ENCODE peak calls at places on chromosomes 13 and 19, in ten cellular contexts. A, F, C, S, J, N, Q, W, O and T are unnamed samples. For H3K4me1 and H3K9me2, the result is how much of the 10 kb centered on the place peaks cover.

GRCh38 chr13:108902557-108903155 is 273.2 kb downstream of the MYO16 start:
- DNase-seq in A (peak), F (no peak), C (peak), S (no peak), J (no peak), N (peak), Q (no peak), W (peak), O (no peak), T (no peak)

GRCh38 chr13:111559612-111560423 is 239.4 kb downstream of the TEX29 start:
- DNase-seq in A (no peak), F (no peak), C (no peak), S (no peak), J (no peak), N (no peak), Q (no peak), W (no peak), O (no peak), T (no peak)

GRCh38 chr19:46340051-46340659 is 6.7 kb upstream of the PPP5C start:
- DNase-seq in A (no peak), F (no peak), C (no peak), S (no peak), J (no peak), N (no peak), Q (no peak), W (no peak), O (no peak), T (no peak)

GRCh38 chr19:45251452-45252354 is 632 bp downstream of the MARK4 start:
- DNase-seq in A (no peak), F (peak), C (peak), S (peak), J (peak), N (no peak), Q (no peak), W (no peak), O (peak), T (peak)

GRCh38 chr13:72097568-72097967 is 230.6 kb upstream of the DACH1 start:
- DNase-seq in A (no peak), F (no peak), C (no peak), S (no peak), J (no peak), N (no peak), Q (no peak), W (no peak), O (no peak), T (no peak)

GRCh38 chr19:28176193-28176592 is 1036.8 kb downstream of the UQCRFS1 start:
- DNase-seq in A (no peak), F (no peak), C (no peak), S (no peak), J (no peak), N (no peak), Q (no peak), W (no peak), O (no peak), T (no peak)

GRCh38 chr13:25775986-25776385 is 275.8 kb downstream of the SHISA2 start:
- DNase-seq in A (no peak), F (no peak), C (no peak), S (no peak), J (no peak), N (no peak), Q (no peak), W (no peak), O (no peak), T (no peak)

GRCh38 chr13:71797487-71797886 is 69.5 kb downstream of the DACH1 start:
- DNase-seq in A (no peak), F (no peak), C (no peak), S (no peak), J (no peak), N (no peak), Q (no peak), W (no peak), O (no peak), T (no peak)

GRCh38 chr19:16970821-16971220 is 55.8 kb downstream of the CPAMD8 start:
- DNase-seq in A (no peak), F (peak), C (no peak), S (no peak), J (no peak), N (no peak), Q (no peak), W (no peak), O (no peak), T (no peak)

GRCh38 chr13:40445557-40445990 is 220.9 kb downstream of the FOXO1 start:
- DNase-seq in A (no peak), F (peak), C (no peak), S (peak), J (no peak), N (no peak), Q (no peak), W (peak), O (peak), T (no peak)

GRCh38 chr13:36710396-36710795 is 36.6 kb downstream of the SERTM1 start:
- DNase-seq in A (no peak), F (no peak), C (no peak), S (no peak), J (no peak), N (no peak), Q (no peak), W (no peak), O (no peak), T (no peak)
- H3K27ac ChIP-seq in A (no peak), F (no peak), C (no peak), S (no peak), J (no peak), N (no peak), Q (no peak), W (no peak), O (no peak), T (no peak)

GRCh38 chr13:61852116-61852515 is 436.5 kb upstream of the PCDH20 start:
- DNase-seq in A (no peak), F (no peak), C (no peak), S (no peak), J (no peak), N (no peak), Q (no peak), W (no peak), O (no peak), T (no peak)
- H3K4me1 ChIP-seq in A (under half), F (under half), C (under half), S (under half), J (under half), N (under half), Q (under half), W (under half), O (under half), T (under half)

GRCh38 chr19:5263615-5264014 is 77.0 kb downstream of the PTPRS start:
- DNase-seq in A (no peak), F (no peak), C (no peak), S (no peak), J (no peak), N (no peak), Q (no peak), W (no peak), O (no peak), T (no peak)

GRCh38 chr19:5264453-5264852 is 76.2 kb downstream of the PTPRS start:
- DNase-seq in A (no peak), F (no peak), C (no peak), S (no peak), J (no peak), N (no peak), Q (no peak), W (no peak), O (no peak), T (no peak)

GRCh38 chr19:5260381-5260967 is 80.1 kb downstream of the PTPRS start:
- DNase-seq in A (no peak), F (no peak), C (no peak), S (no peak), J (no peak), N (no peak), Q (no peak), W (no peak), O (no peak), T (no peak)

GRCh38 chr19:5261151-5261890 is 79.3 kb downstream of the PTPRS start:
- DNase-seq in A (no peak), F (no peak), C (no peak), S (no peak), J (no peak), N (peak), Q (no peak), W (peak), O (no peak), T (no peak)

GRCh38 chr19:5262721-5263120 is 77.9 kb downstream of the PTPRS start:
- DNase-seq in A (no peak), F (no peak), C (no peak), S (no peak), J (no peak), N (no peak), Q (no peak), W (no peak), O (no peak), T (no peak)
- H3K9me2 ChIP-seq in A (under half), F (under half), C (under half), S (under half), J (under half), N (under half), Q (under half), W (under half), O (under half), T (under half)

GRCh38 chr13:46057251-46058015 is 4.9 kb upstream of the ZC3H13 start:
- DNase-seq in A (no peak), F (no peak), C (peak), S (no peak), J (no peak), N (no peak), Q (no peak), W (no peak), O (no peak), T (no peak)
- H3K27ac ChIP-seq in A (no peak), F (no peak), C (peak), S (no peak), J (no peak), N (no peak), Q (no peak), W (no peak), O (no peak), T (no peak)

GRCh38 chr19:3695124-3695733 is 5.0 kb downstream of the PIP5K1C start:
- DNase-seq in A (no peak), F (no peak), C (no peak), S (no peak), J (no peak), N (no peak), Q (no peak), W (no peak), O (no peak), T (no peak)
- H3K4me1 ChIP-seq in A (under half), F (under half), C (under half), S (under half), J (under half), N (under half), Q (under half), W (under half), O (under half), T (under half)

GRCh38 chr19:23561341-23561740 is 125.7 kb downstream of the ZNF675 start:
- DNase-seq in A (no peak), F (no peak), C (no peak), S (no peak), J (no peak), N (peak), Q (no peak), W (peak), O (no peak), T (no peak)
- H3K9me2 ChIP-seq in A (under half), F (under half), C (under half), S (under half), J (under half), N (under half), Q (under half), W (under half), O (under half), T (under half)

DNA sequence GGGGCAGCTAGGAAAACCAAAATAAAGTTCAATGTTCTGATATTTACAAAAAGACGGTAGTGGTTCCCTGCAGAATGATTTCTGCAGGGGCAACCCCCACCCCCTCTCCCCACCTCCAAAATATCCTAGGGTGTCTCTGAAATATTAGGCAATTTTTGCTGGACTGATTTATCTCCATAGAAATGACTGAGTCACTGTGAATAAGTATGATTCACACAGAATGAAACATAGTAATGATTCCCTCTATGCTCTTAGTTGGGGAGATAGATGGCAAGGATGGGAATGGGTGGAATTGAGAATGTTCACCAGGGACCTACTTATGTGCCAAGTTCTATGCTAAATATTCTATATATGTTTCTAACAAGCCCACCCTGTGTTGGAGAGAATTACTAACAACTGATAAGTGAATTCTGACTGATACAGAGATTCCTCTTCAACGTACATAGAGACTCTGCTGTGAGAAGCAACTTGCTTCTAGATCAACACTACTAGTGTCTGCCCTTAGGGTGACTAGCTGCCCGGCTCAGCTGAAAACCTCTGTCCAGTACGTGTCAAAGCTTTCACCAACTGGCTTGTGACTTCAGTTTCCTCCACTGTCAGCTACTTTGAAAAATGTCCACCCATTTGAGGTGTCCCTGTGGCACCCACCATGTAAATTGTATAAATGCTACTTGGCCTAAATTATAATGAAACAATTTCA is 38.4 kb upstream of the RAP2A start:
- DNase-seq in A (no peak), F (no peak), C (peak), S (no peak), J (no peak), N (peak), Q (no peak), W (peak), O (no peak), T (no peak)
- H3K27ac ChIP-seq in A (no peak), F (no peak), C (peak), S (no peak), J (peak), N (peak), Q (no peak), W (no peak), O (no peak), T (no peak)

GRCh38 chr13:110015253-110015652 is 228.9 kb upstream of the IRS2 start:
- DNase-seq in A (no peak), F (no peak), C (peak), S (no peak), J (no peak), N (no peak), Q (no peak), W (peak), O (no peak), T (no peak)
- H3K4me1 ChIP-seq in A (under half), F (under half), C (half or more), S (under half), J (under half), N (half or more), Q (under half), W (half or more), O (under half), T (under half)

GRCh38 chr13:65841156-65841555 is 1389.0 kb downstream of the PCDH9 start:
- DNase-seq in A (no peak), F (no peak), C (no peak), S (no peak), J (no peak), N (no peak), Q (no peak), W (no peak), O (no peak), T (no peak)

GRCh38 chr13:65834897-65835296 is 1395.2 kb downstream of the PCDH9 start:
- DNase-seq in A (no peak), F (no peak), C (no peak), S (no peak), J (no peak), N (no peak), Q (no peak), W (no peak), O (no peak), T (no peak)

GRCh38 chr13:65830411-65831172 is 1399.5 kb downstream of the PCDH9 start:
- DNase-seq in A (no peak), F (no peak), C (no peak), S (no peak), J (no peak), N (no peak), Q (no peak), W (no peak), O (no peak), T (no peak)

DNA sequence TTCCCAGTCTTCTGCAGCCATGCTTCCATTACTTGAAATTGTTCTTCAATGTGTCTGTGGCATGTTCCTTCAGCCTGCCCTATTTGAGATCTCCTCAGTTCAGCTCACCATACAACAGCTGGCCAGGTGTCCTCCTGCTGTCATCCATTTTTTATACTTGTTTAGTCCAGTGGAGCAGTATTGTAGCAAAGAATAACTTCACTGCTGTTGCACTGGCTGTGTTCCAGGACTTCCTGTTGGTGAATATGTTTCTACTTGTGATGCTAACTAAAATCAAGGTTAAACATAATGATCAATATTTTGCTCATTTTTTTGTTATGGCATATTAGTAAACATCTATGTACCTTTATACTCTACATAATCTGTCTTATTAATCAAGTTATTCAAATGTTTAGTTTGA is 1394.1 kb downstream of the PCDH9 start:
- DNase-seq in A (no peak), F (no peak), C (no peak), S (no peak), J (no peak), N (no peak), Q (no peak), W (no peak), O (no peak), T (no peak)
- H3K9me2 ChIP-seq in A (under half), F (under half), C (under half), S (under half), J (under half), N (under half), Q (under half), W (under half), O (under half), T (under half)